ENCODE peak calls at places on chromosomes 13 and 19, in five cellular contexts. Q, L, T, G and A are unnamed samples.

GRCh38 chr19:42596391-42597071 is 1.8 kb upstream of the CEACAM8 start:
- DNase-seq in G (peak), Q (peak), T (peak), L (peak), A (no peak)

GRCh38 chr13:19586904-19587634 is 25.7 kb upstream of the TPTE2 start:
- DNase-seq in G (no peak), L (peak), T (no peak), Q (peak), A (peak)

GRCh38 chr19:4567584-4568071 is 8.1 kb upstream of the SEMA6B start:
- DNase-seq in Q (peak), L (peak), T (peak), G (peak), A (peak)

GRCh38 chr13:24630851-24631341 is 49.3 kb upstream of the ATP12A start:
- DNase-seq in G (peak), T (no peak), Q (peak), L (no peak), A (no peak)

GRCh38 chr19:12230751-12231733 is 63.6 kb downstream of the ZNF44 start:
- DNase-seq in Q (no peak), L (no peak), G (no peak), T (no peak), A (no peak)

GRCh38 chr19:920051-920857 is 3.1 kb downstream of the KISS1R start:
- DNase-seq in T (peak), L (peak), G (peak), Q (peak), A (peak)

GRCh38 chr13:46211116-46211515 is 612 bp upstream of the LRRC63 start:
- DNase-seq in L (peak), T (no peak), G (no peak), Q (peak), A (no peak)

GRCh38 chr19:912181-913079 is 589 bp downstream of the R3HDM4 start:
- DNase-seq in Q (peak), L (peak), T (no peak), G (no peak), A (no peak)

GRCh38 chr13:23672616-23673015 is 102.4 kb downstream of the TNFRSF19 start:
- DNase-seq in Q (no peak), L (no peak), G (peak), T (no peak), A (no peak)

GRCh38 chr19:17332677-17333581 is 1.7 kb downstream of the ANO8 start:
- DNase-seq in L (peak), Q (peak), T (peak), G (peak), A (no peak)

GRCh38 chr19:2624537-2625091 is 77.9 kb downstream of the GNG7 start:
- DNase-seq in Q (no peak), T (no peak), G (no peak), L (no peak), A (no peak)

GRCh38 chr13:57634829-57635165 is 3.3 kb downstream of the PCDH17 start:
- DNase-seq in T (no peak), G (no peak), Q (no peak), L (no peak), A (no peak)

GRCh38 chr13:97196340-97196739 is 25.8 kb upstream of the MBNL2 start:
- DNase-seq in T (no peak), L (no peak), Q (no peak), G (no peak), A (no peak)

GRCh38 chr13:24500977-24501376 is 11.6 kb downstream of the PARP4 start:
- DNase-seq in Q (no peak), L (peak), T (no peak), G (peak), A (no peak)

GRCh38 chr13:30847697-30848307 is 58.3 kb upstream of the MEDAG start:
- DNase-seq in Q (no peak), G (peak), L (peak), T (no peak), A (no peak)

GRCh38 chr19:10885241-10886169 is 14.2 kb downstream of the CARM1 start:
- DNase-seq in T (no peak), Q (no peak), G (no peak), L (no peak), A (no peak)

GRCh38 chr13:20170931-20171330 is 10.1 kb upstream of the GJA3 start:
- DNase-seq in G (no peak), L (no peak), Q (no peak), T (no peak), A (no peak)

GRCh38 chr19:3506384-3507340 is 551 bp downstream of the FZR1 start:
- DNase-seq in L (peak), Q (peak), T (no peak), G (no peak), A (no peak)

GRCh38 chr19:33689886-33690285 is 68.1 kb downstream of the CHST8 start:
- DNase-seq in T (no peak), G (no peak), L (no peak), Q (no peak), A (no peak)

GRCh38 chr19:14073232-14073924 is 792 bp downstream of the MISP3 start:
- DNase-seq in T (peak), G (peak), Q (peak), L (peak), A (peak)

GRCh38 chr13:98261165-98261672 is 84.2 kb upstream of the RNF113B start:
- DNase-seq in G (no peak), L (no peak), Q (no peak), T (no peak), A (no peak)

GRCh38 chr19:28960986-28961705 is 251.8 kb downstream of the UQCRFS1 start:
- DNase-seq in T (no peak), L (no peak), Q (no peak), G (peak), A (no peak)

GRCh38 chr19:43651758-43652545 is 12.3 kb upstream of the CADM4 start:
- DNase-seq in G (peak), L (peak), T (peak), Q (peak), A (no peak)

GRCh38 chr13:71865858-71866172 is 1.2 kb downstream of the DACH1 start:
- DNase-seq in G (peak), Q (no peak), T (no peak), L (peak), A (no peak)

GRCh38 chr19:51181913-51182419 is 39.9 kb downstream of the SIGLEC7 start:
- DNase-seq in G (no peak), T (no peak), Q (peak), L (peak), A (no peak)

GRCh38 chr19:42290523-42291436 is 11.2 kb upstream of the PRR19 start:
- DNase-seq in G (no peak), T (no peak), L (peak), Q (peak), A (peak)

GRCh38 chr19:34639491-34640085 is 37.4 kb downstream of the SCGB2B2 start:
- DNase-seq in G (peak), L (peak), Q (peak), T (peak), A (peak)

GRCh38 chr13:73119612-73120011 is 60.8 kb downstream of the KLF5 start:
- DNase-seq in T (no peak), L (no peak), Q (no peak), G (no peak), A (no peak)

GRCh38 chr19:21569497-21569870 is 64.1 kb downstream of the ZNF429 start:
- DNase-seq in G (peak), T (no peak), Q (peak), L (peak), A (peak)

GRCh38 chr13:21529102-21529893 is 70.2 kb upstream of the ZDHHC20 start:
- DNase-seq in L (peak), T (no peak), Q (peak), G (no peak), A (no peak)

GRCh38 chr19:40592170-40592569 is 9.0 kb upstream of the LTBP4 start:
- DNase-seq in L (peak), G (peak), Q (peak), T (peak), A (no peak)